ENCODE peak calls at places on chromosomes 1 and 21, in four cellular contexts. D is NCI-H524; Q is stimulated activated CD4-positive, alpha-beta T cell treated with anti-CD3 and anti-CD28 coated beads, TNF-alpha, amount 100 ng/mL, for 1 hour; W is posterior vena cava. T is an unnamed sample.

GRCh38 chr1:206039046-206039929 is 13.7 kb upstream of the RHEX start:
- DNase-seq in D (no peak), Q (no peak), W (no peak), T (no peak)

GRCh38 chr1:9807541-9807940 is 16.2 kb downstream of the CLSTN1 start:
- DNase-seq in D (no peak), Q (no peak), W (no peak), T (no peak)

GRCh38 chr21:43762303-43763128 is 13.6 kb downstream of the CSTB start:
- DNase-seq in D (no peak), Q (no peak), W (no peak), T (no peak)

GRCh38 chr1:25198731-25199231 is 33.5 kb downstream of the SYF2 start:
- DNase-seq in D (no peak), Q (no peak), W (peak), T (no peak)

GRCh38 chr1:84883286-84883685 is 9.7 kb downstream of the LPAR3 start:
- DNase-seq in D (no peak), Q (no peak), W (no peak), T (no peak)

GRCh38 chr1:218556016-218556415 is 210.9 kb downstream of the TGFB2 start:
- DNase-seq in D (no peak), Q (no peak), W (no peak), T (no peak)

GRCh38 chr1:15965228-15965767 is 10.6 kb downstream of the ZBTB17 start:
- DNase-seq in D (no peak), Q (no peak), W (no peak), T (no peak)

GRCh38 chr1:218878369-218878768 is 295.3 kb upstream of the LYPLAL1 start:
- DNase-seq in D (no peak), Q (no peak), W (no peak), T (peak)

T was measured in A172.